ENCODE peak calls at places on chromosomes 16 and 17, in four cellular contexts. K is ovary, G is IMR-90, B is mammary epithelial cell. M is an unnamed sample.

GRCh38 chr16:84044108-84044488 is 1.5 kb upstream of the SLC38A8 start:
- DNase-seq in K (no peak), B (no peak), G (peak; percentile 28), M (no peak)

GRCh38 chr16:24816688-24817087 is 29.1 kb upstream of the SLC5A11 start:
- DNase-seq in B (no peak), K (no peak), G (no peak), M (no peak)

GRCh38 chr16:54174201-54174600 is 112.4 kb downstream of the IRX3 start:
- DNase-seq in B (no peak), K (no peak), G (no peak), M (no peak)

GRCh38 chr17:47265983-47266541 is 12.4 kb downstream of the ITGB3 start:
- DNase-seq in G (peak; percentile 71), B (peak; percentile 69), K (no peak), M (peak; percentile 45)

GRCh38 chr17:51078009-51078592 is 42.6 kb downstream of the SPAG9 start:
- DNase-seq in B (no peak), G (no peak), K (no peak), M (no peak)

GRCh38 chr16:20995711-20996110 is 95.1 kb downstream of the LYRM1 start:
- DNase-seq in B (no peak), G (no peak), K (no peak), M (no peak)

GRCh38 chr16:67260426-67261063 is 11.8 kb downstream of the SLC9A5 start:
- DNase-seq in K (no peak), G (peak; percentile 72), B (peak; percentile 50), M (peak; percentile 23)

GRCh38 chr17:68122587-68122986 is 87.1 kb downstream of the KPNA2 start:
- DNase-seq in B (no peak), K (no peak), G (no peak), M (no peak)

GRCh38 chr17:57874434-57875108 is 24.7 kb upstream of the MRPS23 start:
- DNase-seq in G (peak; percentile 95), K (peak; percentile 86), B (peak; percentile 58), M (peak; percentile 89)

GRCh38 chr16:69073181-69073669 is 32.2 kb upstream of the HAS3 start:
- DNase-seq in B (peak; percentile 98), G (peak; percentile 92), K (no peak), M (no peak)

GRCh38 chr16:330746-331145 is 21.8 kb downstream of the AXIN1 start:
- DNase-seq in K (no peak), B (no peak), G (no peak), M (no peak)

GRCh38 chr17:77354721-77355455 is 214.1 kb downstream of the SEC14L1 start:
- DNase-seq in G (peak; percentile 98), B (peak; percentile 86), K (peak; percentile 96), M (peak; percentile 89)

GRCh38 chr17:7932949-7933348 is 943 bp downstream of the CNTROB start:
- DNase-seq in G (peak; percentile 61), K (no peak), B (peak; percentile 32), M (peak; percentile 55)

GRCh38 chr16:79278506-79278905 is 322.0 kb downstream of the MAF start:
- DNase-seq in B (no peak), K (no peak), G (no peak), M (no peak)

GRCh38 chr16:88383401-88384221 is 852 bp downstream of the ZNF469 start:
- DNase-seq in K (peak; percentile 72), G (peak; percentile 63), B (no peak), M (no peak)

GRCh38 chr17:40458001-40458791 is 14.9 kb downstream of the IGFBP4 start:
- DNase-seq in B (no peak), G (peak; percentile 84), K (peak; percentile 73), M (no peak)

GRCh38 chr16:75614247-75614897 is 8.7 kb downstream of the ADAT1 start:
- DNase-seq in B (peak; percentile 23), G (peak; percentile 76), K (no peak), M (no peak)

GRCh38 chr16:84785843-84786538 is 33.8 kb upstream of the CRISPLD2 start:
- DNase-seq in G (peak; percentile 70), B (no peak), K (peak; percentile 67), M (no peak)

GRCh38 chr16:73418746-73419145 is 370.8 kb upstream of the ZFHX3 start:
- DNase-seq in B (no peak), G (peak; percentile 22), K (no peak), M (no peak)

GRCh38 chr16:67115649-67116048 is 5.9 kb downstream of the PHAF1 start:
- DNase-seq in K (no peak), B (peak; percentile 93), G (peak; percentile 95), M (peak; percentile 54)

GRCh38 chr17:38585056-38585804 is 20.5 kb downstream of the SRCIN1 start:
- DNase-seq in B (no peak), K (no peak), G (no peak), M (no peak)

GRCh38 chr16:89410322-89410721 is 80.0 kb downstream of the ANKRD11 start:
- DNase-seq in G (no peak), B (no peak), K (no peak), M (no peak)

GRCh38 chr16:72242757-72243156 is 70.8 kb upstream of the PMFBP1 start:
- DNase-seq in K (no peak), B (no peak), G (no peak), M (no peak)

GRCh38 chr16:12426122-12426521 is 377.6 kb downstream of the CPPED1 start:
- DNase-seq in K (no peak), G (peak; percentile 26), B (no peak), M (no peak)

GRCh38 chr17:17576772-17577234 is 14.7 kb downstream of the PEMT start:
- DNase-seq in B (no peak), K (no peak), G (no peak), M (no peak)

GRCh38 chr16:17416461-17417221 is 54.1 kb downstream of the XYLT1 start:
- DNase-seq in B (no peak), G (peak; percentile 38), K (peak; percentile 50), M (no peak)

GRCh38 chr17:31269597-31269996 is 27.4 kb downstream of the OMG start:
- DNase-seq in B (peak; percentile 72), K (no peak), G (peak; percentile 97), M (peak; percentile 32)

GRCh38 chr16:65120811-65121721 is 797 bp downstream of the CDH11 start:
- DNase-seq in B (peak; percentile 19), K (peak; percentile 69), G (peak; percentile 37), M (peak; percentile 69)

DNA sequence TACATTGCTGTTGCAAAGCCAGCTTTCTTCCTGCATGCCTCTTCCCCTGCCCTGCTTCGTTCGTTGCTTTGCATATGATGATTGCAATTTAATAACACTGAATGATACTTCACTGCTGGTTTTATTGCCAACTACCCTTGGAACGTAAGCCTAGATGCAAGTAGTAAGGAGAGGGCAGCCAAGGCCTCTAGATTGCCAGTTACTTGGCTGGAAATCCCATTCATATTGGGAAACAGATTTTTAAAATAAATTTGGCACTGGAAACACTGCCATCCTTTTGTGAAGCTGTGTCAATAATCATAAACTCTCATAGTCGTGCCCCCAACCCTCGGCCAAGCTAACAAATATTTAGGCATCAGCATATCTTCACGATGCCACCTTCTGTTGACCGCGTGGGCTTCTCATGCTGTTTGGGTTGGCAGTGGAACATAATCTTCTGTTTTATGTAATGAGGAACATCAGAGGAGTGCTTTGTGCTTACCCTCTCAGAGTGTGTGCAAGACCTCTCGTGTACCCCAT is 86.5 kb downstream of the MAP2K6 start:
- DNase-seq in G (no peak), K (no peak), B (no peak), M (no peak)
- H3K4me3 ChIP-seq in G (no peak overlapping the region), K (no peak overlapping the region), B (no peak overlapping the region), M (peak overlapping the region; percentile 21)

GRCh38 chr17:42669705-42670198 is 7.0 kb downstream of the PLEKHH3 start:
- DNase-seq in G (no peak), K (no peak), B (no peak), M (no peak)
- H3K36me3 ChIP-seq in G (peaks cover 68% of the 10 kb centered on the region), K (no peaks in the 10 kb centered on the region), B (peaks cover 9% of the 10 kb centered on the region), M (peaks cover 83% of the 10 kb centered on the region)

DNA sequence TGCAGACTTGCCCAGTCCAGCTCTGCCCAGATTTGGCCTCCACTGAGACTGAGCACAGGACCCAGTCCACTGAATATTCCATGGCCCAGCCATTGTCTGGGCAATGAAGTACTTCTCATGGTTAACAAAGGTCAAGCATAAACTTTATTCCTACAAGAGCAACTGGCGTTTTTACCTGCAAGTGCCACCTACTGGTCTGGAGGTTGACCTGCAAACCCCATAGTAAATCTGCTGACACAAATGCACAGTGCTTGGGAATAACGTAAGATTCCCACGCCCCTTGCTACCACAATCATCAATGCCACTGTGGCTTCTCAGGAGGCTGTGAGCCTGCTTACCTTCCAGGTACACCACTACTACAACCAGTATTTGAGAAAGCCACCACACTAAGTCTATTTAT is 170.2 kb downstream of the CEP112 start:
- DNase-seq in K (no peak), G (no peak), B (no peak), M (no peak)
- TF ChIP-seq CTCF in K (no peak), G (no peak), B (peak; percentile 2), M (no peak)

GRCh38 chr17:34579979-34580684 is 750 bp downstream of the TMEM132E start:
- DNase-seq in G (no peak), B (peak; percentile 3), K (peak; percentile 41), M (no peak)

GRCh38 chr17:34581446-34582184 is 2.2 kb downstream of the TMEM132E start:
- DNase-seq in K (peak; percentile 39), G (no peak), B (no peak), M (no peak)

GRCh38 chr17:34579017-34579946 is at the start of gene TMEM132E:
- DNase-seq in G (peak; percentile 2), K (peak; percentile 69), B (peak; percentile 4), M (peak; percentile 30)

GRCh38 chr17:34582185-34582900 is 3.0 kb downstream of the TMEM132E start:
- DNase-seq in G (no peak), B (no peak), K (no peak), M (no peak)

DNA sequence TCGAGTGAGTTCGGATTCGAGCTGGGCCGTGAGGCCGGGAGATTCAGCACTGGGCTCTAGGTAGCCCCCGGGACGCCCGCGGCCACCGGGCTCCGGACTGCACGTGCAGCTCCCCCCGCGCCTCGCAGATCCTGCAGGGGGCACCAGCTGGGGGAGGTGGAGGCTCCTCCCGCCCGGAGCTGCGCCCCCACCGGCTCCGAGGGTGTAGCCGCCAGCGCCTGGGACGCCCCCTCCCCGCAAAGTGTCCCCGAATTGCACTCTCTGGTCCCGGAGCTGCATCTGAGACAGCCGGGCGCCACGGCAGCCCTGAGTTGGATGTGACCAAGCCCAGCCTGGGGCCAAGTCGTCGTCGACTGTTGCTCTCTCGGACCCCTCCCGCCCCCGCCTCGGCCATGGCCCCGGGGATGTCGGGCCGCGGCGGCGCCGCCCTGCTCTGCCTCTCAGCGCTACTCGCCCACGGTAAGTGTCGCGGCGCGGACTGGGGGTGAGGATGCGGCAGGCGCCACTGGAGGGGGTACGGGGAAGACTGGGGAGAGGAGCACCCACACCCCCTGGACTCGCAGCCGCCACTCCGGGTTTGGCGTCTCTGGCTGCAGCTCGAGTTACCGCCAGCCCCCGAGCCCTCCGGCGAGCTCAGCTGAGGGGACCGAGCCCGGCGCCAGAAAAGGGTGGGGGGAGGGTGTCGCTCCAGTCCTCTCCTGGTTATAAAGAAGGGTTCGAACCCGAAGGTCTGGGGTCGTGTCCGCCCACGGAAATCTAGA is 1.5 kb downstream of the TMEM132E start:
- DNase-seq in B (no peak), G (no peak), K (no peak), M (no peak)
- H3K4me3 ChIP-seq in B (no peak overlapping the region), G (no peak overlapping the region), K (peak overlapping the region; percentile 23), M (peak overlapping the region; percentile 70)

DNA sequence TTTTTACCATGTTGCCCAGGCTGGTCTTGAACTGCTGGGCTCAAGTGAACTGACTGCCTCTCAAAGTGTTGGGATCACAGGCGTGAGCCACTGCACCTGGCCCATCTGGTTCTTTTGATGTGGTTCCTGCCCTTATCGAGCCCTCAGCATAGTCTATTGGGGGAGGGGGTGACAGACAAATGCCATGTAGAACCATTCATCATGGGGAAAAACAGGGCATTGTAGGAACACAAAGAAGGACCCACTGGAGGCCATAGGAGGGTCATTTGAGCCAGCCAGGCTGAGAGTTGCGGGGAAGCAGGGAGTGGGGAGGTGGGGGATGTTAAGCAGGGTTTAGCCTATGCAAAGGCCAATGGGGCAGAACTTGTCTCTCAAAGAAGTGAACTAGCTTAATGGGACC is 11.9 kb downstream of the SEC14L5 start:
- DNase-seq in B (no peak), G (no peak), K (no peak), M (no peak)
- H3K36me3 ChIP-seq in B (no peaks in the 10 kb centered on the region), G (no peaks in the 10 kb centered on the region), K (no peaks in the 10 kb centered on the region), M (no peaks in the 10 kb centered on the region)